ENCODE peak calls at places on chromosomes 11 and 22, in seven cellular contexts. K, E, Q, M, O, H and L are unnamed samples.

GRCh38 chr22:37228106-37229011 is 15.7 kb downstream of the RAC2 start:
- DNase-seq in M (no peak), E (no peak), H (no peak), Q (no peak), K (no peak), O (no peak), L (no peak)

GRCh38 chr11:126081915-126082250 is 19.2 kb upstream of the CDON start:
- DNase-seq in H (no peak), Q (no peak), M (no peak), E (no peak), K (no peak), O (no peak), L (no peak)

GRCh38 chr11:122727101-122727929 is 71.8 kb downstream of the UBASH3B start:
- DNase-seq in Q (no peak), E (no peak), O (no peak), H (no peak), M (no peak), K (no peak), L (no peak)

GRCh38 chr22:39617342-39617741 is 46.8 kb downstream of the CACNA1I start:
- DNase-seq in M (no peak), E (no peak), K (no peak), H (no peak), O (no peak), Q (no peak), L (no peak)

GRCh38 chr11:40338062-40338461 is 1121.4 kb downstream of the LRRC4C start:
- DNase-seq in K (no peak), Q (no peak), E (no peak), O (no peak), M (no peak), H (no peak), L (no peak)

GRCh38 chr11:16160146-16160545 is 196.2 kb downstream of the SOX6 start:
- DNase-seq in Q (no peak), O (no peak), E (no peak), H (no peak), K (no peak), M (no peak), L (no peak)

GRCh38 chr22:49659281-49659923 is 168.3 kb downstream of the BRD1 start:
- DNase-seq in H (no peak), K (no peak), Q (no peak), O (peak), E (peak), M (no peak), L (no peak)

GRCh38 chr11:46382644-46383403 is 1.4 kb downstream of the MDK start:
- DNase-seq in M (peak), O (no peak), Q (peak), H (no peak), E (peak), K (peak), L (no peak)

GRCh38 chr11:41497974-41498373 is 38.5 kb upstream of the LRRC4C start:
- DNase-seq in H (no peak), Q (peak), E (no peak), O (no peak), M (no peak), K (no peak), L (no peak)

GRCh38 chr11:102026975-102027374 is 20.3 kb upstream of the CFAP300 start:
- DNase-seq in E (no peak), K (no peak), Q (no peak), O (no peak), M (no peak), H (no peak), L (no peak)

GRCh38 chr11:78664606-78665005 is 89.9 kb upstream of the NARS2 start:
- DNase-seq in M (no peak), O (peak), Q (no peak), H (no peak), K (no peak), E (no peak), L (no peak)

GRCh38 chr22:50486561-50487289 is at the start of gene MIOX:
- DNase-seq in M (no peak), E (no peak), Q (no peak), O (no peak), H (no peak), K (no peak), L (no peak)

GRCh38 chr11:130513132-130513531 is 64.7 kb downstream of the ADAMTS15 start:
- DNase-seq in E (peak), Q (no peak), M (no peak), K (no peak), H (no peak), O (no peak), L (peak)

GRCh38 chr22:38204784-38205183 is 3.0 kb downstream of the MAFF start:
- DNase-seq in O (no peak), K (no peak), H (no peak), E (no peak), Q (no peak), M (no peak), L (no peak)

GRCh38 chr11:8356731-8357504 is 93.2 kb upstream of the LMO1 start:
- DNase-seq in K (no peak), H (no peak), Q (no peak), M (no peak), E (no peak), O (no peak), L (no peak)

GRCh38 chr22:41909290-41910049 is 5.4 kb downstream of the SHISA8 start:
- DNase-seq in O (no peak), K (no peak), H (no peak), Q (peak), M (no peak), E (no peak), L (no peak)

GRCh38 chr11:18013790-18014507 is 1.1 kb upstream of the SERGEF start:
- DNase-seq in K (no peak), O (no peak), E (no peak), M (no peak), H (no peak), Q (peak), L (no peak)

GRCh38 chr11:36071917-36072500 is 128.1 kb downstream of the LDLRAD3 start:
- DNase-seq in O (no peak), K (no peak), M (no peak), Q (no peak), H (no peak), E (no peak), L (no peak)

GRCh38 chr11:119696378-119697157 is 32.4 kb downstream of the NECTIN1 start:
- DNase-seq in K (no peak), O (no peak), H (peak), Q (no peak), M (no peak), E (no peak), L (no peak)

GRCh38 chr11:60194511-60194910 is 11.6 kb upstream of the MS4A6A start:
- DNase-seq in H (no peak), M (no peak), Q (no peak), K (no peak), O (no peak), E (no peak), L (no peak)
- TF ChIP-seq POLR2A in H (no peak), M (no peak), Q (no peak), K (no peak), O (no peak), E (no peak), L (no peak)

GRCh38 chr11:12238420-12238819 is 128.0 kb downstream of the MICAL2 start:
- DNase-seq in H (no peak), E (no peak), O (no peak), K (no peak), Q (no peak), M (no peak), L (no peak)
- TF ChIP-seq EP300 in H (no peak), E (no peak), O (no peak), K (no peak), Q (no peak), M (no peak), L (no peak)

DNA sequence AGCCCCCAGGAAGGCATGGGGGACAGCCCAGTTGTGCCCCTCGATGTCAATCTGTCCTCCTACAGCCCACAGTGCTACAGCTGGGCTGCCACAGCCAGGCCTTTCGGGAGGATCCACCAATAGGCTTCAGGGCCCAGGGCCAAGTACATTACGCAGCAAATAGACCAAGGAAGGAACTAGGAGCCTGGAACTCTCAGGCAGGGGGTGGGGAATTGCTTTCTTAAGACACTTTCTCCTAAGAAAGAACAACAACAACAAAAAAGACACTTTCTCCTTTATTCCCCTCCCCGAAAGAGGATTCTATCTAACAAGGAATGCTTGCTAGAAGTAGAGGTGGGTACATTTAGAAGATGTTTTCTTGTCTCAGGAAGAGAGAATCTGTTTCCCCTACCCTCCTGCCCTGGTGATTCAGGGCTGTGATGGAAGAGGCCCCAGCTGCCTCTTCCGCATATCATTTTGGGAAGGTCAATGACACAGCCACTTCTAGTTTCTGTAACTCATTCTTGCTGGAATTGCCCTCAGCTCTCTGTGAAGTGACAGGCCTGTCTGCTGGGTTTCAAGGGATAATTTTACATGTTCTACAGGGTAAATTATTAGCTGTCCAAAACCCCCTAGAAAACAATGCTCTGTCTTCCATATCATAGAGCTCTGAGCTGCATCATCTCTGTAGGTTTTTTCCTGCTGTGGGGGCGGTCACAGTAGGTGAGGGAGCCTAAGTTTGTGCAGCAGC is 6.0 kb upstream of the MALAT1 start:
- DNase-seq in E (peak), O (no peak), M (no peak), Q (no peak), K (no peak), H (no peak), L (no peak)
- TF ChIP-seq POLR2A in E (peak), O (no peak), M (no peak), Q (no peak), K (peak), H (no peak), L (peak)

DNA sequence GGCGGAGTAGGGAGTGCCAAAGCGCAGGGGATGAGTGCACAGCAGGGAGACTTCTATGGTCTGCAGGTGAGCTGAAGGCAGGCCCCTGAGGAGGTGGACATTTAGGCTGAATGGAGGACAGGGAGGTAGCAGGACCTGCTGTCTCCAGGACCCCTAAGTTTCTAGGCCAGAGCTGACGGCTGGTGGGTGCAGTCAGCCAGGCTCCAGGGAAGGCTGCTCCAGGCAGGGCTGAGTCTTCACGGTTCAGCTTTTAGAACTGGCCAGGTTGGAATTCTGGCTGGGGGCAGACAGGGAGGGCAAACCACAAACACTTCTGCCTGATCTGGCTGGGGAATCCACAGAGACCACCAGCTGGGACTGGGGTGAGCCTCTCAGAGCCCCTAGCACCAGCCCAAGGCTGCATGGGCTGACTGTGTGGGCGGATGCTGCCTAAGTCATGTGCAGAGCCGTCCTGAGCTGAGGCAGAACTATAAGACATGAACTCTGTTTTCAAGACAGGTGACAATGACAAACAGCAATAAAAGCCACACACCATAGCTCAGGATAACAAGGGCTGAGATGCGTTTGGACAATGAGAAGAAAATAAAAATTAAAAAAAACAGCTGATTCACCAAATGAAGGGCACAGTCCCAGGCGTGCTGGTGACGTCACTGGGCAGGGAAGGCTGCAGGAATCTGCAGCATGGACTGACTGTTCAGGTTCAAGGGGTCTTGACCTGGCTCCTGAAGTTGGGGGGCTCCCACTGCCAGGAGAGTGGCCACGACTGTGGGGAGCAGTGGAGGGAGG is 10.4 kb upstream of the MALAT1 start:
- DNase-seq in H (no peak), M (no peak), O (peak), E (peak), K (no peak), Q (no peak), L (no peak)
- TF ChIP-seq EP300 in H (no peak), M (no peak), O (no peak), E (no peak), K (no peak), Q (no peak), L (peak)